ENCODE peak calls at places on chromosomes 16 and 17, in nine cellular contexts. One of them, this sample, is unnamed.

GRCh38 chr16:57994361-57994760 is 6.1 kb downstream of the ZNF319 start:
- DNase-seq in psoas muscle: no peak
- DNase-seq in body of pancreas: no peak
- DNase-seq in Peyer's patch: no peak
- DNase-seq in SK-N-SH: no peak
- DNase-seq in dorsolateral prefrontal cortex: no peak
- DNase-seq in endothelial cell of umbilical vein: no peak
- DNase-seq in AG10803: no peak
- DNase-seq in pancreas: no peak
- DNase-seq in this sample: no peak

GRCh38 chr16:70712942-70713341 is 27.1 kb upstream of the MTSS2 start:
- DNase-seq in endothelial cell of umbilical vein: no peak
- DNase-seq in Peyer's patch: no peak
- DNase-seq in pancreas: no peak
- DNase-seq in body of pancreas: no peak
- DNase-seq in psoas muscle: no peak
- DNase-seq in SK-N-SH: no peak
- DNase-seq in AG10803: no peak
- DNase-seq in dorsolateral prefrontal cortex: no peak
- DNase-seq in this sample: no peak

GRCh38 chr16:22861585-22861984 is 47.6 kb downstream of the HS3ST2 start:
- DNase-seq in body of pancreas: no peak
- DNase-seq in dorsolateral prefrontal cortex: no peak
- DNase-seq in AG10803: no peak
- DNase-seq in endothelial cell of umbilical vein: no peak
- DNase-seq in pancreas: no peak
- DNase-seq in psoas muscle: no peak
- DNase-seq in Peyer's patch: no peak
- DNase-seq in SK-N-SH: no peak
- DNase-seq in this sample: no peak

GRCh38 chr17:14143678-14144077 is 74.4 kb downstream of the COX10 start:
- DNase-seq in AG10803: no peak
- DNase-seq in body of pancreas: peak
- DNase-seq in dorsolateral prefrontal cortex: no peak
- DNase-seq in endothelial cell of umbilical vein: no peak
- DNase-seq in psoas muscle: no peak
- DNase-seq in SK-N-SH: no peak
- DNase-seq in Peyer's patch: peak
- DNase-seq in pancreas: no peak
- DNase-seq in this sample: no peak

GRCh38 chr16:84110527-84110926 is 6.2 kb downstream of the MBTPS1 start:
- DNase-seq in dorsolateral prefrontal cortex: no peak
- DNase-seq in endothelial cell of umbilical vein: no peak
- DNase-seq in Peyer's patch: no peak
- DNase-seq in SK-N-SH: no peak
- DNase-seq in pancreas: no peak
- DNase-seq in AG10803: no peak
- DNase-seq in body of pancreas: no peak
- DNase-seq in psoas muscle: no peak
- DNase-seq in this sample: no peak

GRCh38 chr16:11212819-11213196 is 43.2 kb downstream of the SOCS1 start:
- DNase-seq in dorsolateral prefrontal cortex: no peak
- DNase-seq in psoas muscle: no peak
- DNase-seq in Peyer's patch: no peak
- DNase-seq in endothelial cell of umbilical vein: no peak
- DNase-seq in AG10803: no peak
- DNase-seq in pancreas: no peak
- DNase-seq in body of pancreas: no peak
- DNase-seq in SK-N-SH: no peak
- DNase-seq in this sample: no peak

GRCh38 chr17:77749316-77749715 is 209.2 kb upstream of the TNRC6C start:
- DNase-seq in psoas muscle: no peak
- DNase-seq in pancreas: no peak
- DNase-seq in SK-N-SH: no peak
- DNase-seq in AG10803: no peak
- DNase-seq in dorsolateral prefrontal cortex: no peak
- DNase-seq in body of pancreas: no peak
- DNase-seq in endothelial cell of umbilical vein: no peak
- DNase-seq in Peyer's patch: no peak
- DNase-seq in this sample: no peak

GRCh38 chr17:51435641-51436091 is 175.3 kb downstream of the UTP18 start:
- DNase-seq in endothelial cell of umbilical vein: peak
- DNase-seq in body of pancreas: peak
- DNase-seq in psoas muscle: peak
- DNase-seq in Peyer's patch: peak
- DNase-seq in SK-N-SH: peak
- DNase-seq in pancreas: peak
- DNase-seq in AG10803: peak
- DNase-seq in dorsolateral prefrontal cortex: peak
- DNase-seq in this sample: no peak

GRCh38 chr16:11370084-11370931 is 25.0 kb downstream of the RMI2 start:
- DNase-seq in dorsolateral prefrontal cortex: no peak
- DNase-seq in SK-N-SH: no peak
- DNase-seq in psoas muscle: no peak
- DNase-seq in body of pancreas: no peak
- DNase-seq in Peyer's patch: peak
- DNase-seq in AG10803: peak
- DNase-seq in pancreas: no peak
- DNase-seq in endothelial cell of umbilical vein: no peak
- DNase-seq in this sample: peak

GRCh38 chr17:77865716-77866115 is 92.8 kb upstream of the TNRC6C start:
- DNase-seq in body of pancreas: no peak
- DNase-seq in pancreas: no peak
- DNase-seq in psoas muscle: no peak
- DNase-seq in AG10803: no peak
- DNase-seq in dorsolateral prefrontal cortex: no peak
- DNase-seq in SK-N-SH: no peak
- DNase-seq in endothelial cell of umbilical vein: no peak
- DNase-seq in Peyer's patch: no peak
- DNase-seq in this sample: no peak

GRCh38 chr17:7047566-7047965 is 3.7 kb upstream of the SLC16A11 start:
- DNase-seq in Peyer's patch: no peak
- DNase-seq in dorsolateral prefrontal cortex: no peak
- DNase-seq in pancreas: no peak
- DNase-seq in endothelial cell of umbilical vein: no peak
- DNase-seq in AG10803: no peak
- DNase-seq in body of pancreas: no peak
- DNase-seq in SK-N-SH: no peak
- DNase-seq in psoas muscle: no peak
- DNase-seq in this sample: no peak

GRCh38 chr17:7043544-7044268 is at the start of gene SLC16A11:
- DNase-seq in endothelial cell of umbilical vein: peak
- DNase-seq in psoas muscle: peak
- DNase-seq in SK-N-SH: peak
- DNase-seq in AG10803: peak
- DNase-seq in Peyer's patch: peak
- DNase-seq in body of pancreas: peak
- DNase-seq in pancreas: peak
- DNase-seq in dorsolateral prefrontal cortex: no peak
- DNase-seq in this sample: no peak

GRCh38 chr17:7043195-7043543 is 723 bp downstream of the SLC16A11 start:
- DNase-seq in AG10803: no peak
- DNase-seq in pancreas: no peak
- DNase-seq in Peyer's patch: no peak
- DNase-seq in body of pancreas: peak
- DNase-seq in endothelial cell of umbilical vein: no peak
- DNase-seq in psoas muscle: no peak
- DNase-seq in dorsolateral prefrontal cortex: no peak
- DNase-seq in SK-N-SH: peak
- DNase-seq in this sample: no peak

GRCh38 chr17:7046127-7046724 is 2.3 kb upstream of the SLC16A11 start:
- DNase-seq in psoas muscle: no peak
- DNase-seq in dorsolateral prefrontal cortex: no peak
- DNase-seq in AG10803: no peak
- DNase-seq in body of pancreas: peak
- DNase-seq in pancreas: peak
- DNase-seq in endothelial cell of umbilical vein: no peak
- DNase-seq in Peyer's patch: peak
- DNase-seq in SK-N-SH: no peak
- DNase-seq in this sample: no peak

DNA sequence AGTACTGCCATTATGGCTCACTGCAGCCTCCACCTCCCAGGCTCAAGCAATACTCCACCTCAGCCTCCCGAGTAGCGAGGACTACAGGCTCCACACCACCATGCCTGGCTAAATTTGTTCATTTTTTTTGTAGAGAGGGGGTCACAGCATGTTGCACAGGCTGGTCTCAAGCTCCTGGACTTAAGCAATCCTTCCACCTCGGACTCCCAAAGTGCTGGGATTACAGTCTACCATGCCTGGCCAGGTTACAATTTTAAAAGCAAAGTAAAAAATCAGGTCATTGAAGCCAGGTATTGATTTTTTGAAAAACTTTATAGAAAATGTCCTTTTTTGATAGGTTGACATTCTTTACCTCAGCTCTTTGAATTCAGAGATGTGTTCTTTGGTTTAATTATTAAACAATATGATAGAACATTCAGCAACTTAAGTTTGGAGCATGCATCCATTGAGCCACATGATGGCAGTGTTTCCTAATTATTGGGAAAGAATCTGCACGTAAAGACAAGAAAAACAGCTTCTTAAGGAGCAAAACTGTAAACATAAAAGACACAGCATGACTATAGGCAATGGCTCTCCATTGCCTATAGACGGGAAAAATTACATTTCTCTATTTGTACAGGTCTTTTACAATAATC is 1.7 kb upstream of the SLC16A11 start:
- DNase-seq in body of pancreas: peak
- DNase-seq in SK-N-SH: peak
- DNase-seq in AG10803: peak
- DNase-seq in endothelial cell of umbilical vein: peak
- DNase-seq in Peyer's patch: peak
- DNase-seq in psoas muscle: no peak
- DNase-seq in dorsolateral prefrontal cortex: no peak
- DNase-seq in pancreas: peak
- DNase-seq in this sample: peak
- H3K4me3 ChIP-seq in body of pancreas: no peak
- H3K4me3 ChIP-seq in SK-N-SH: no peak
- H3K4me3 ChIP-seq in AG10803: no peak
- H3K4me3 ChIP-seq in endothelial cell of umbilical vein: no peak
- H3K4me3 ChIP-seq in Peyer's patch: peak
- H3K4me3 ChIP-seq in psoas muscle: peak
- H3K4me3 ChIP-seq in dorsolateral prefrontal cortex: peak
- H3K4me3 ChIP-seq in pancreas: no peak
- H3K4me3 ChIP-seq in this sample: no peak

GRCh38 chr17:47843391-47843730 is 2.3 kb upstream of the SCRN2 start:
- DNase-seq in psoas muscle: no peak
- DNase-seq in Peyer's patch: no peak
- DNase-seq in body of pancreas: no peak
- DNase-seq in dorsolateral prefrontal cortex: no peak
- DNase-seq in AG10803: no peak
- DNase-seq in pancreas: no peak
- DNase-seq in endothelial cell of umbilical vein: no peak
- DNase-seq in SK-N-SH: no peak
- DNase-seq in this sample: no peak

GRCh38 chr17:47844230-47844629 is 3.2 kb upstream of the SCRN2 start:
- DNase-seq in endothelial cell of umbilical vein: no peak
- DNase-seq in dorsolateral prefrontal cortex: no peak
- DNase-seq in SK-N-SH: no peak
- DNase-seq in body of pancreas: no peak
- DNase-seq in Peyer's patch: peak
- DNase-seq in pancreas: no peak
- DNase-seq in AG10803: no peak
- DNase-seq in psoas muscle: no peak
- DNase-seq in this sample: peak

GRCh38 chr17:47840742-47841487 is at the start of gene SCRN2:
- DNase-seq in endothelial cell of umbilical vein: peak
- DNase-seq in SK-N-SH: peak
- DNase-seq in psoas muscle: peak
- DNase-seq in body of pancreas: peak
- DNase-seq in AG10803: peak
- DNase-seq in Peyer's patch: peak
- DNase-seq in dorsolateral prefrontal cortex: peak
- DNase-seq in pancreas: peak
- DNase-seq in this sample: peak

GRCh38 chr17:47839899-47840741 is 953 bp downstream of the SCRN2 start:
- DNase-seq in AG10803: no peak
- DNase-seq in endothelial cell of umbilical vein: no peak
- DNase-seq in body of pancreas: no peak
- DNase-seq in pancreas: no peak
- DNase-seq in dorsolateral prefrontal cortex: no peak
- DNase-seq in SK-N-SH: no peak
- DNase-seq in psoas muscle: no peak
- DNase-seq in Peyer's patch: no peak
- DNase-seq in this sample: no peak

DNA sequence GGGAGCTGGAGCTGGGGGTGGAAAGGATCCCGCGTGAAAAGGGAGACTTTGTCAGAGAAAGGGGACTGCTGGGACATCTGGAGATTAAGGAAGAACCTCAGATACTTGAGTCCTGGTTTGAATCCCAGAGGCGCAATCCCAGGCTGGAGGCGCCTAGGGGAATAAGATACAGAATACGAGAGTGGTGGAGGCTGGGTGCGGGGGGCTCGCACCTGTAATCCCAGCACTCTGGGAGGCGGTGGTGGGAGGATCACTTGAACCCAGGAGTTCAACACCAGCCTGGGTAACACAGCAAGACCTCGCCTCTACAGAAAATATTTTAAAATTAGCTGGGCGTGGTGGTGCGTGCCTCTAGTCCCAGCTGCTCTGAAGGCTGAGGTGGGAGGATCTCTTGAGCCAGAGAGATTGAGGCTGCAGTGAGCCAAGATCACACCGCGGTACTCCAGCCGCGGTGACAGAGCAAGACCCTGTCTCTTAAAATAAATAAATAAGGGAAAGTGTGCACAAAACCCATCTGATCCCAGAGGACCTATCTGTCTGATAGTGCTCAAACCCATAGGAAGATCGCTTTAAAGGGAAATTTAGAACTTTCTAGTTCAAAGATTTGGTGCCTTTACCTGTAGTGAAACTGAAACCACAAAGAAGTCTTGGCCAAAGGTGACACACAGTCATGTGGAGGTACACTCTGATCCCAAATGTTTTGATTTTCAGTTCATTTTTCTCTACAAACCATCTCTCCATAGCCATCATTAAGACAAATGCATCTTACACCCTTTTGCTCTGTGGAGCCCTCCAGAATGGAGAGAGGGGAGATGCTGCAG is 625 bp upstream of the SCRN2 start:
- DNase-seq in Peyer's patch: no peak
- DNase-seq in body of pancreas: no peak
- DNase-seq in psoas muscle: no peak
- DNase-seq in SK-N-SH: no peak
- DNase-seq in pancreas: no peak
- DNase-seq in dorsolateral prefrontal cortex: no peak
- DNase-seq in endothelial cell of umbilical vein: no peak
- DNase-seq in AG10803: no peak
- DNase-seq in this sample: no peak
- TF ChIP-seq CTCF in Peyer's patch: no peak
- TF ChIP-seq CTCF in body of pancreas: no peak
- TF ChIP-seq CTCF in psoas muscle: no peak
- TF ChIP-seq CTCF in SK-N-SH: no peak
- TF ChIP-seq CTCF in pancreas: peak
- TF ChIP-seq CTCF in dorsolateral prefrontal cortex: peak
- TF ChIP-seq CTCF in endothelial cell of umbilical vein: no peak
- TF ChIP-seq CTCF in AG10803: no peak
- TF ChIP-seq CTCF in this sample: no peak

GRCh38 chr17:76733618-76733957 is 3.5 kb downstream of the SRSF2 start:
- DNase-seq in body of pancreas: no peak
- DNase-seq in pancreas: no peak
- DNase-seq in endothelial cell of umbilical vein: no peak
- DNase-seq in AG10803: no peak
- DNase-seq in SK-N-SH: no peak
- DNase-seq in dorsolateral prefrontal cortex: no peak
- DNase-seq in Peyer's patch: no peak
- DNase-seq in psoas muscle: no peak
- DNase-seq in this sample: no peak
- H3K4me3 ChIP-seq in body of pancreas: no peak
- H3K4me3 ChIP-seq in pancreas: no peak
- H3K4me3 ChIP-seq in endothelial cell of umbilical vein: peak
- H3K4me3 ChIP-seq in AG10803: no peak
- H3K4me3 ChIP-seq in SK-N-SH: peak
- H3K4me3 ChIP-seq in dorsolateral prefrontal cortex: peak
- H3K4me3 ChIP-seq in Peyer's patch: peak
- H3K4me3 ChIP-seq in psoas muscle: peak
- H3K4me3 ChIP-seq in this sample: no peak

GRCh38 chr16:50323335-50324011 is 45.3 kb downstream of the BRD7 start:
- DNase-seq in body of pancreas: no peak
- DNase-seq in pancreas: no peak
- DNase-seq in Peyer's patch: no peak
- DNase-seq in dorsolateral prefrontal cortex: no peak
- DNase-seq in SK-N-SH: peak
- DNase-seq in psoas muscle: no peak
- DNase-seq in endothelial cell of umbilical vein: peak
- DNase-seq in AG10803: peak
- DNase-seq in this sample: peak
- TF ChIP-seq CTCF in body of pancreas: no peak
- TF ChIP-seq CTCF in pancreas: no peak
- TF ChIP-seq CTCF in Peyer's patch: peak
- TF ChIP-seq CTCF in dorsolateral prefrontal cortex: no peak
- TF ChIP-seq CTCF in SK-N-SH: peak
- TF ChIP-seq CTCF in psoas muscle: no peak
- TF ChIP-seq CTCF in endothelial cell of umbilical vein: no peak
- TF ChIP-seq CTCF in AG10803: peak
- TF ChIP-seq CTCF in this sample: peak